ENCODE peak calls at places on chromosomes 5 and 9, in six cellular contexts. One of them, this sample, is unnamed.

GRCh38 chr5:34898258-34898895 is 16.9 kb downstream of the RAD1 start:
- DNase-seq in cardiac muscle cell: peak; percentile 83
- DNase-seq in breast epithelium: peak; percentile 40
- DNase-seq in trophoblast cell: peak; percentile 88
- DNase-seq in mesendoderm: peak; percentile 71
- DNase-seq in psoas muscle: peak; percentile 56
- DNase-seq in this sample: peak; percentile 47

GRCh38 chr5:120372899-120373298 is 91.2 kb upstream of the PRR16 start:
- DNase-seq in psoas muscle: no peak
- DNase-seq in trophoblast cell: no peak
- DNase-seq in mesendoderm: no peak
- DNase-seq in breast epithelium: no peak
- DNase-seq in cardiac muscle cell: no peak
- DNase-seq in this sample: no peak

GRCh38 chr5:68884893-68885292 is 208.9 kb upstream of the SLC30A5 start:
- DNase-seq in breast epithelium: no peak
- DNase-seq in psoas muscle: no peak
- DNase-seq in cardiac muscle cell: peak; percentile 30
- DNase-seq in trophoblast cell: peak; percentile 40
- DNase-seq in mesendoderm: peak; percentile 29
- DNase-seq in this sample: peak; percentile 26

GRCh38 chr5:154002093-154002492 is 36.6 kb downstream of the FAM114A2 start:
- DNase-seq in trophoblast cell: no peak
- DNase-seq in psoas muscle: no peak
- DNase-seq in cardiac muscle cell: peak; percentile 96
- DNase-seq in breast epithelium: no peak
- DNase-seq in mesendoderm: no peak
- DNase-seq in this sample: no peak

GRCh38 chr5:14727428-14727865 is 62.9 kb downstream of the OTULIN start:
- DNase-seq in cardiac muscle cell: peak; percentile 89
- DNase-seq in psoas muscle: peak; percentile 84
- DNase-seq in mesendoderm: peak; percentile 81
- DNase-seq in trophoblast cell: peak; percentile 91
- DNase-seq in breast epithelium: peak; percentile 53
- DNase-seq in this sample: peak; percentile 69

GRCh38 chr5:93299596-93300308 is 281.3 kb downstream of the NR2F1-AS1 start:
- DNase-seq in psoas muscle: no peak
- DNase-seq in cardiac muscle cell: no peak
- DNase-seq in breast epithelium: no peak
- DNase-seq in trophoblast cell: no peak
- DNase-seq in mesendoderm: peak; percentile 71
- DNase-seq in this sample: peak; percentile 17

GRCh38 chr5:82975396-82975795 is 101.8 kb downstream of the TMEM167A start:
- DNase-seq in cardiac muscle cell: peak; percentile 4
- DNase-seq in psoas muscle: no peak
- DNase-seq in mesendoderm: peak; percentile 55
- DNase-seq in breast epithelium: no peak
- DNase-seq in trophoblast cell: peak; percentile 37
- DNase-seq in this sample: no peak

GRCh38 chr5:53580547-53580946 is 20.1 kb downstream of the NDUFS4 start:
- DNase-seq in psoas muscle: no peak
- DNase-seq in cardiac muscle cell: no peak
- DNase-seq in trophoblast cell: no peak
- DNase-seq in mesendoderm: no peak
- DNase-seq in breast epithelium: no peak
- DNase-seq in this sample: no peak

GRCh38 chr9:94950733-94951590 is 224.5 kb downstream of the AOPEP start:
- DNase-seq in psoas muscle: no peak
- DNase-seq in cardiac muscle cell: peak; percentile 38
- DNase-seq in trophoblast cell: peak; percentile 20
- DNase-seq in mesendoderm: no peak
- DNase-seq in breast epithelium: no peak
- DNase-seq in this sample: no peak

GRCh38 chr9:99720455-99721050 is 101.1 kb upstream of the NR4A3 start:
- DNase-seq in cardiac muscle cell: peak; percentile 7
- DNase-seq in psoas muscle: no peak
- DNase-seq in mesendoderm: no peak
- DNase-seq in breast epithelium: no peak
- DNase-seq in trophoblast cell: no peak
- DNase-seq in this sample: no peak

GRCh38 chr5:36414869-36415282 is 113.2 kb upstream of the RANBP3L start:
- DNase-seq in mesendoderm: peak; percentile 38
- DNase-seq in breast epithelium: no peak
- DNase-seq in psoas muscle: no peak
- DNase-seq in trophoblast cell: peak; percentile 78
- DNase-seq in cardiac muscle cell: peak; percentile 75
- DNase-seq in this sample: no peak

GRCh38 chr5:88886252-88886651 is 3.3 kb upstream of the MEF2C start:
- DNase-seq in mesendoderm: no peak
- DNase-seq in trophoblast cell: no peak
- DNase-seq in breast epithelium: no peak
- DNase-seq in cardiac muscle cell: no peak
- DNase-seq in psoas muscle: no peak
- DNase-seq in this sample: no peak
- H3K4me3 ChIP-seq in mesendoderm: no peak overlapping the region
- H3K4me3 ChIP-seq in trophoblast cell: no peak overlapping the region
- H3K4me3 ChIP-seq in breast epithelium: peak overlapping the region; percentile 50
- H3K4me3 ChIP-seq in cardiac muscle cell: no peak overlapping the region
- H3K4me3 ChIP-seq in psoas muscle: peak overlapping the region; percentile 76
- H3K4me3 ChIP-seq in this sample: no peak overlapping the region

GRCh38 chr5:32664523-32664922 is 46.6 kb upstream of the NPR3 start:
- DNase-seq in trophoblast cell: no peak
- DNase-seq in breast epithelium: no peak
- DNase-seq in mesendoderm: no peak
- DNase-seq in cardiac muscle cell: no peak
- DNase-seq in psoas muscle: no peak
- DNase-seq in this sample: no peak

GRCh38 chr5:32673272-32673671 is 37.8 kb upstream of the NPR3 start:
- DNase-seq in mesendoderm: no peak
- DNase-seq in breast epithelium: no peak
- DNase-seq in trophoblast cell: no peak
- DNase-seq in psoas muscle: no peak
- DNase-seq in cardiac muscle cell: no peak
- DNase-seq in this sample: no peak

DNA sequence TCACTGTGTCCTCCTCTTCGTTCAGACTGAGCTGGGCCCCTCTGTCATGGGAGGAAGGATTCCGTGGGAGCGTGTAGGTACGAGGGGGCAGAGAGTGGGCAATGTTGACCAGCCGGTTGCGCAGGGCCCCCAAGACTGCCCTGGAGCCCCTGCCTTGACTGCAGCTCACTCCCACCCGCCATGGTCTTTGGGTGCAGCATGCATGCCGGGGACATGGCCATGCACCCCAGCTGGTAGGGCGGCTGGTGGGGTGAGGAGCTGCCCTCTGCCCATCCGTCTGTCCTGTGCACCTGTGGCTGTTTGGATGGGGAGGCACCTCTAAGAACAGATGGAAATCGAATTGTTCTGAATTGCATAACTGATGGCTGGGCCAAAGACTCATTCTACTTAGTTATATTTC is 42.6 kb upstream of the NPR3 start:
- DNase-seq in cardiac muscle cell: no peak
- DNase-seq in mesendoderm: no peak
- DNase-seq in psoas muscle: no peak
- DNase-seq in trophoblast cell: no peak
- DNase-seq in breast epithelium: no peak
- DNase-seq in this sample: no peak
- H3K27me3 ChIP-seq in cardiac muscle cell: no peaks in the 10 kb centered on the region
- H3K27me3 ChIP-seq in mesendoderm: no peaks in the 10 kb centered on the region
- H3K27me3 ChIP-seq in psoas muscle: no peaks in the 10 kb centered on the region
- H3K27me3 ChIP-seq in trophoblast cell: no peaks in the 10 kb centered on the region
- H3K27me3 ChIP-seq in breast epithelium: no peaks in the 10 kb centered on the region
- H3K27me3 ChIP-seq in this sample: no peaks in the 10 kb centered on the region

DNA sequence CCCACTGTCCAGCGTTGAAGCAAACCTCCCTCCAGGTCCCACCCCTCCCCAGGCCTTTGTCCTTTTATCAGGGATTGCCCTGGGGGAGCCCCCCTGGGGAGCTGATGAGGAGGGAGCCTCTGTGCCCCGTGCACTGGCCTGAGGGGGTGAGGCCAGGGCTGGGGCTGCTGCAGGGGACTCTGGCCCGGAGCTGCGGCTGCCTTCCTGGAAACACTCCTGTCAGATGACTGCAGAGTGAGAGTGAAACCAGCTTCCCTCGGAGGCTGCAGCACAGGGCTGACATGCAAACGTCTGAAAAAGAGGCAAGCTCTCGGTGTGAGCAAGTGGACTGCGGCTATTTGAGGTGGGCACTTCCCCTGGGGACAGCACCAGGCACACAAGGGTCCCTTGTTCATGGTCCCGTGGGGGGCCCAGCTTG is 4.6 kb upstream of the TRAF2 start:
- DNase-seq in cardiac muscle cell: peak; percentile 53
- DNase-seq in mesendoderm: peak; percentile 25
- DNase-seq in breast epithelium: no peak
- DNase-seq in trophoblast cell: peak; percentile 13
- DNase-seq in psoas muscle: no peak
- DNase-seq in this sample: peak; percentile 75
- H3K4me3 ChIP-seq in cardiac muscle cell: no peak overlapping the region
- H3K4me3 ChIP-seq in mesendoderm: no peak overlapping the region
- H3K4me3 ChIP-seq in breast epithelium: peak overlapping the region; percentile 52
- H3K4me3 ChIP-seq in trophoblast cell: no peak overlapping the region
- H3K4me3 ChIP-seq in psoas muscle: no peak overlapping the region
- H3K4me3 ChIP-seq in this sample: no peak overlapping the region

DNA sequence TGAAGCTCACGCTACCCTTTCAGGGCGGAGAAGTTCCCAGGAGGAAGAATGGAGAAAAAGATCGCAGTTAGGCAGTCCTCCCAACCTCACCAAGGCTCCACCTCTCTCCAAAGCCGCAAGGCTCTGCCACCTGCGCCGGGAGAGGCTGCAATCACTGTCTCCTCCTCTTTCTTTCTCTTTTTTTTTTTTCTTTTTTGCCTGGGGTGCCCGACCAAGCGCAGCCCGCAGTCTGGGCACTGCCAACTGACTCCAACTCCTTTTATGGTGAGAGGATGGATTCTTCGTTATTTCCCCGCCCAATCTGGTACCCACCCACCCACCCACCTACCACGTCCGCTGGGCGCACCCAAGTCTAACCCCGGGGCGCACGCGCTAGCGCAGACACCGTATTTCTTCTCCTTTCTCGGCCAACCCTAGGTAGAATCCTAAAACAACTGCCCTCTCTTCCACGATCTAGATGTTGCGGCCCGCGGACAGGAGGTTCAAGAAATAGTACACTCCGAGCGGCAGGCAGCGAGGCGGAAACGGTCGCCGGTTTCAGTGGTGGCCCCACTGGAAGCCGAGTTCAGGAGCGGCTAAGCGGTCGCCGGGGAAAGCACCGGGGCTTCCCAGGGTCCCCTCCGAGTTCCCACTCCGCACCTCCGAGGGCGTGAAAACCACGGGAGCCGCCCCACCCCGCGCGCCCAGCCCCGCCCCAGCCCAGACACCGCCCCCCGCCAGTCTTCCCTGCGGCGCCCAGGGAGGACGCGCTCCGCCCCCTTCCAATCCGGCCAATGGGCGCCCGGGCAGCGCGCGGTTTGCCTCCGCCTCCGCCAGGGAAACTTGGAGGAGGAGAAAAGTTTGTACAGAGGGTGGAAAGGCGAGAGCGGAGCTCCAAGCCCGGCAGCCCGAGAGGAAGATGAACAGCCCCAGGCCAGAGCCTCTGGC is at the start of gene PTGER4:
- DNase-seq in breast epithelium: peak; percentile 83
- DNase-seq in mesendoderm: peak; percentile 88
- DNase-seq in psoas muscle: peak; percentile 94
- DNase-seq in cardiac muscle cell: peak; percentile 91
- DNase-seq in trophoblast cell: peak; percentile 91
- DNase-seq in this sample: peak; percentile 94
- H3K27me3 ChIP-seq in breast epithelium: no peaks in the 10 kb centered on the region
- H3K27me3 ChIP-seq in mesendoderm: peaks cover 11% of the 10 kb centered on the region
- H3K27me3 ChIP-seq in psoas muscle: peaks cover 20% of the 10 kb centered on the region
- H3K27me3 ChIP-seq in cardiac muscle cell: peaks cover 68% of the 10 kb centered on the region
- H3K27me3 ChIP-seq in trophoblast cell: peaks cover 25% of the 10 kb centered on the region
- H3K27me3 ChIP-seq in this sample: peaks cover 45% of the 10 kb centered on the region

GRCh38 chr5:39422036-39422606 is 2.7 kb downstream of the DAB2 start:
- DNase-seq in trophoblast cell: no peak
- DNase-seq in cardiac muscle cell: no peak
- DNase-seq in psoas muscle: no peak
- DNase-seq in breast epithelium: no peak
- DNase-seq in mesendoderm: peak; percentile 27
- DNase-seq in this sample: no peak
- H3K4me3 ChIP-seq in trophoblast cell: no peak overlapping the region
- H3K4me3 ChIP-seq in cardiac muscle cell: no peak overlapping the region
- H3K4me3 ChIP-seq in psoas muscle: peak overlapping the region; percentile 72
- H3K4me3 ChIP-seq in breast epithelium: peak overlapping the region; percentile 85
- H3K4me3 ChIP-seq in mesendoderm: no peak overlapping the region
- H3K4me3 ChIP-seq in this sample: no peak overlapping the region

GRCh38 chr5:58598440-58598839 is 15.6 kb downstream of the RAB3C start:
- DNase-seq in cardiac muscle cell: no peak
- DNase-seq in mesendoderm: no peak
- DNase-seq in trophoblast cell: no peak
- DNase-seq in breast epithelium: no peak
- DNase-seq in psoas muscle: no peak
- DNase-seq in this sample: no peak
- H3K27me3 ChIP-seq in cardiac muscle cell: no peaks in the 10 kb centered on the region
- H3K27me3 ChIP-seq in mesendoderm: no peaks in the 10 kb centered on the region
- H3K27me3 ChIP-seq in trophoblast cell: no peaks in the 10 kb centered on the region
- H3K27me3 ChIP-seq in breast epithelium: no peaks in the 10 kb centered on the region
- H3K27me3 ChIP-seq in psoas muscle: no peaks in the 10 kb centered on the region
- H3K27me3 ChIP-seq in this sample: no peaks in the 10 kb centered on the region

DNA sequence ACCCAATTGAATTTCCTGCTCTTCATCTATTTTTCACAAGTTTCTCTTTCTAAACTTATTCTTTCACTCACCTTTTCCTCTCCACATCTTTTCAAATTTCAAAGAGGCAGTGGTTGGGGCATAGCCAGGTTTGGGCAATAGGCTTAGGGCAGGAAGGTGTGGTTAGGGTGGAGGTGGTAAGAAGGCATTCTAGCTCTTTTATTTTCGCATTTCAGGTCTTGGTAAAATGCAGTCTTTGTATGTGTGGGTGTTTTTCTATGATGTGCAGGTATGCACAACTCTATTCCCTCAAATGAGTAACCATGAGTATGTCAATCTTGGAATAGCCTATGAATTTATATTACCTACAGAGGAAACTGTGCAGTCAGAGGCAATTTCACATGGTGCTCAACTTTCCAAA is 129.8 kb upstream of the IFNE start:
- DNase-seq in psoas muscle: no peak
- DNase-seq in trophoblast cell: no peak
- DNase-seq in mesendoderm: no peak
- DNase-seq in cardiac muscle cell: no peak
- DNase-seq in breast epithelium: no peak
- DNase-seq in this sample: no peak
- H3K4me3 ChIP-seq in psoas muscle: no peak overlapping the region
- H3K4me3 ChIP-seq in trophoblast cell: no peak overlapping the region
- H3K4me3 ChIP-seq in mesendoderm: no peak overlapping the region
- H3K4me3 ChIP-seq in cardiac muscle cell: no peak overlapping the region
- H3K4me3 ChIP-seq in breast epithelium: no peak overlapping the region
- H3K4me3 ChIP-seq in this sample: no peak overlapping the region

DNA sequence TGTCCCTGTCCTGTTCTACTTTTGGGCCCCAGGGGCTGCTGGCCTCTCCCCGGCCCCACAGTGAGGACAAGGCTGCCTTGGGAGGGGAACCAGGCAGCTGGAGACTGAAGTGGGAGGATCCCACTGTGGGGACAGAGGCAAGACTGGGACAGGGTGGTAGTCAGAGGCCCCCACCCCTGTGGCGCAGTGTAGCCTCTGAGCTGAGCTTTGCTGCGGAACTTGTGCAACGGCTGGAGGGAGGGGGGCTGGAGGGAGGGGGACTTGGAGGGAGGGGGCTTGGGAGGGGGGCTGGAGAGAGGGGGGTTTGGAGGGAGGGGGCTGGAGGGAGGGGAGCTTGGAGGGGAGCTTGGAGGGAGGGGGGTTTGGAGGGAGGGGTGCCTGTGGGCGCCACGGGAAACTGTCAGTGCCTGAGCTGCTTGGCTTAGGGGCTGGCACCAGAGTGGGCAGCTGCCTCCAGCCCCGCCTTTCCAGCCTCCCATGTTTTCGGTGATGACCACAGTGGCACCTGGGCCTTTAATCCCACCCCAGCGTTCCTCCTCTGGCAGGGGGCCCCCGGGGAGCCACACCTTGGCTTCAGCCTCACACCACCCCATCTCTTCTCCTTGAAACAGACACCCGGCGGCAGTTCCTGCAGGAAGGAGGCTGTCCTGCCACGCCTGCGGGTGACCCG is 2.3 kb upstream of the FUT7 start:
- DNase-seq in mesendoderm: no peak
- DNase-seq in psoas muscle: no peak
- DNase-seq in cardiac muscle cell: no peak
- DNase-seq in trophoblast cell: no peak
- DNase-seq in breast epithelium: no peak
- DNase-seq in this sample: peak; percentile 75
- H3K27me3 ChIP-seq in mesendoderm: no peaks in the 10 kb centered on the region
- H3K27me3 ChIP-seq in psoas muscle: no peaks in the 10 kb centered on the region
- H3K27me3 ChIP-seq in cardiac muscle cell: no peaks in the 10 kb centered on the region
- H3K27me3 ChIP-seq in trophoblast cell: no peaks in the 10 kb centered on the region
- H3K27me3 ChIP-seq in breast epithelium: no peaks in the 10 kb centered on the region
- H3K27me3 ChIP-seq in this sample: peaks cover under 1% of the 10 kb centered on the region

This sample was measured in H7.